ENCODE peak calls at places on chromosomes 7 and 10, in seven cellular contexts. One of them, this sample, is unnamed.
A peak's percentile ranks its signal among the peaks of the same experiment; 100 is the strongest.

GRCh38 chr10:76882245-76882644 is 755.4 kb downstream of the KCNMA1 start:
- DNase-seq in lung: no peak
- DNase-seq in mucosa of descending colon: no peak
- DNase-seq in HTR-8/SVneo: no peak
- DNase-seq in GM23338: no peak
- DNase-seq in cardiac muscle cell: no peak
- DNase-seq in dermis blood vessel endothelial cell: no peak
- DNase-seq in this sample: no peak

GRCh38 chr7:40507166-40507565 is 372.4 kb downstream of the SUGCT start:
- DNase-seq in lung: no peak
- DNase-seq in mucosa of descending colon: no peak
- DNase-seq in HTR-8/SVneo: no peak
- DNase-seq in GM23338: peak; percentile 80
- DNase-seq in cardiac muscle cell: no peak
- DNase-seq in dermis blood vessel endothelial cell: peak; percentile 48
- DNase-seq in this sample: no peak

GRCh38 chr7:93016681-93017349 is 101.0 kb downstream of the SAMD9 start:
- DNase-seq in lung: no peak
- DNase-seq in mucosa of descending colon: no peak
- DNase-seq in HTR-8/SVneo: no peak
- DNase-seq in GM23338: no peak
- DNase-seq in cardiac muscle cell: no peak
- DNase-seq in dermis blood vessel endothelial cell: peak; percentile 44
- DNase-seq in this sample: no peak

GRCh38 chr7:99860281-99861127 is 16.3 kb downstream of the OR2AE1 start:
- DNase-seq in lung: no peak
- DNase-seq in mucosa of descending colon: no peak
- DNase-seq in HTR-8/SVneo: peak; percentile 5
- DNase-seq in GM23338: no peak
- DNase-seq in cardiac muscle cell: peak; percentile 46
- DNase-seq in dermis blood vessel endothelial cell: no peak
- DNase-seq in this sample: no peak

GRCh38 chr10:77541247-77541646 is 96.4 kb downstream of the KCNMA1 start:
- DNase-seq in lung: no peak
- DNase-seq in mucosa of descending colon: no peak
- DNase-seq in HTR-8/SVneo: no peak
- DNase-seq in GM23338: no peak
- DNase-seq in cardiac muscle cell: no peak
- DNase-seq in dermis blood vessel endothelial cell: no peak
- DNase-seq in this sample: no peak

GRCh38 chr7:120990468-120991118 is 2.1 kb downstream of the CPED1 start:
- DNase-seq in lung: no peak
- DNase-seq in mucosa of descending colon: no peak
- DNase-seq in HTR-8/SVneo: no peak
- DNase-seq in GM23338: no peak
- DNase-seq in cardiac muscle cell: no peak
- DNase-seq in dermis blood vessel endothelial cell: no peak
- DNase-seq in this sample: no peak

GRCh38 chr7:40889560-40889959 is 754.8 kb downstream of the SUGCT start:
- DNase-seq in lung: no peak
- DNase-seq in mucosa of descending colon: no peak
- DNase-seq in HTR-8/SVneo: no peak
- DNase-seq in GM23338: no peak
- DNase-seq in cardiac muscle cell: no peak
- DNase-seq in dermis blood vessel endothelial cell: no peak
- DNase-seq in this sample: no peak

GRCh38 chr10:110016037-110016436 is 8.3 kb downstream of the ADD3 start:
- DNase-seq in lung: no peak
- DNase-seq in mucosa of descending colon: no peak
- DNase-seq in HTR-8/SVneo: no peak
- DNase-seq in GM23338: peak; percentile 63
- DNase-seq in cardiac muscle cell: no peak
- DNase-seq in dermis blood vessel endothelial cell: peak; percentile 58
- DNase-seq in this sample: peak; percentile 82

GRCh38 chr7:55129409-55130078 is 110.7 kb downstream of the EGFR start:
- DNase-seq in lung: no peak
- DNase-seq in mucosa of descending colon: peak; percentile 55
- DNase-seq in HTR-8/SVneo: peak; percentile 29
- DNase-seq in GM23338: no peak
- DNase-seq in cardiac muscle cell: peak; percentile 68
- DNase-seq in dermis blood vessel endothelial cell: peak; percentile 21
- DNase-seq in this sample: no peak

GRCh38 chr10:127880557-127880956 is 12.2 kb downstream of the CLRN3 start:
- DNase-seq in lung: peak; percentile 29
- DNase-seq in mucosa of descending colon: no peak
- DNase-seq in HTR-8/SVneo: no peak
- DNase-seq in GM23338: no peak
- DNase-seq in cardiac muscle cell: no peak
- DNase-seq in dermis blood vessel endothelial cell: peak; percentile 36
- DNase-seq in this sample: no peak

GRCh38 chr7:76108540-76109233 is 60.8 kb downstream of the MDH2 start:
- DNase-seq in lung: peak; percentile 52
- DNase-seq in mucosa of descending colon: peak; percentile 93
- DNase-seq in HTR-8/SVneo: no peak
- DNase-seq in GM23338: no peak
- DNase-seq in cardiac muscle cell: peak; percentile 40
- DNase-seq in dermis blood vessel endothelial cell: no peak
- DNase-seq in this sample: no peak

GRCh38 chr7:1899951-1900762 is 230.1 kb downstream of the ELFN1 start:
- DNase-seq in lung: no peak
- DNase-seq in mucosa of descending colon: no peak
- DNase-seq in HTR-8/SVneo: no peak
- DNase-seq in GM23338: no peak
- DNase-seq in cardiac muscle cell: no peak
- DNase-seq in dermis blood vessel endothelial cell: no peak
- DNase-seq in this sample: no peak

GRCh38 chr7:47441796-47442744 is 139.8 kb downstream of the TNS3 start:
- DNase-seq in lung: no peak
- DNase-seq in mucosa of descending colon: peak; percentile 44
- DNase-seq in HTR-8/SVneo: no peak
- DNase-seq in GM23338: no peak
- DNase-seq in cardiac muscle cell: peak; percentile 36
- DNase-seq in dermis blood vessel endothelial cell: no peak
- DNase-seq in this sample: no peak